ENCODE peak calls at places on chromosome 19, in seven cellular contexts. One of them, this sample, is unnamed.

GRCh38 chr19:49520705-49521319 is 7.0 kb upstream of the RCN3 start:
- DNase-seq in spleen: peak
- DNase-seq in keratinocyte: no peak
- DNase-seq in GM20000: no peak
- DNase-seq in CD4-positive, alpha-beta T cell: no peak
- DNase-seq in heart right ventricle: peak
- DNase-seq in glutamatergic neuron: no peak
- DNase-seq in this sample: no peak

GRCh38 chr19:48795855-48796142 is 15.0 kb downstream of the BCAT2 start:
- DNase-seq in spleen: no peak
- DNase-seq in heart right ventricle: peak
- DNase-seq in keratinocyte: no peak
- DNase-seq in GM20000: peak
- DNase-seq in glutamatergic neuron: no peak
- DNase-seq in CD4-positive, alpha-beta T cell: no peak
- DNase-seq in this sample: peak

GRCh38 chr19:43416951-43417623 is 2.4 kb downstream of the TEX101 start:
- DNase-seq in heart right ventricle: no peak
- DNase-seq in glutamatergic neuron: no peak
- DNase-seq in CD4-positive, alpha-beta T cell: no peak
- DNase-seq in spleen: no peak
- DNase-seq in GM20000: no peak
- DNase-seq in keratinocyte: no peak
- DNase-seq in this sample: no peak

GRCh38 chr19:13053761-13054604 is 48.7 kb downstream of the LYL1 start:
- DNase-seq in spleen: no peak
- DNase-seq in keratinocyte: no peak
- DNase-seq in glutamatergic neuron: peak
- DNase-seq in GM20000: no peak
- DNase-seq in CD4-positive, alpha-beta T cell: no peak
- DNase-seq in heart right ventricle: peak
- DNase-seq in this sample: peak

GRCh38 chr19:46390121-46390858 is 23.1 kb downstream of the CCDC8 start:
- DNase-seq in GM20000: no peak
- DNase-seq in CD4-positive, alpha-beta T cell: no peak
- DNase-seq in heart right ventricle: no peak
- DNase-seq in glutamatergic neuron: no peak
- DNase-seq in spleen: peak
- DNase-seq in keratinocyte: no peak
- DNase-seq in this sample: peak

GRCh38 chr19:37933965-37934364 is 27.0 kb downstream of the SIPA1L3 start:
- DNase-seq in keratinocyte: no peak
- DNase-seq in glutamatergic neuron: peak
- DNase-seq in CD4-positive, alpha-beta T cell: no peak
- DNase-seq in spleen: peak
- DNase-seq in GM20000: no peak
- DNase-seq in heart right ventricle: peak
- DNase-seq in this sample: peak

GRCh38 chr19:55611300-55611982 is 6.0 kb downstream of the ZNF865 start:
- DNase-seq in keratinocyte: no peak
- DNase-seq in glutamatergic neuron: no peak
- DNase-seq in GM20000: no peak
- DNase-seq in spleen: no peak
- DNase-seq in heart right ventricle: no peak
- DNase-seq in CD4-positive, alpha-beta T cell: no peak
- DNase-seq in this sample: no peak

GRCh38 chr19:33646306-33646705 is 24.6 kb downstream of the CHST8 start:
- DNase-seq in GM20000: no peak
- DNase-seq in heart right ventricle: no peak
- DNase-seq in spleen: peak
- DNase-seq in glutamatergic neuron: no peak
- DNase-seq in keratinocyte: no peak
- DNase-seq in CD4-positive, alpha-beta T cell: no peak
- DNase-seq in this sample: no peak

GRCh38 chr19:58372311-58373133 is 8.3 kb downstream of the ZNF837 start:
- DNase-seq in glutamatergic neuron: no peak
- DNase-seq in keratinocyte: no peak
- DNase-seq in CD4-positive, alpha-beta T cell: no peak
- DNase-seq in heart right ventricle: no peak
- DNase-seq in spleen: peak
- DNase-seq in GM20000: no peak
- DNase-seq in this sample: no peak

GRCh38 chr19:726993-727956 is 18.5 kb downstream of the PALM start:
- DNase-seq in spleen: no peak
- DNase-seq in heart right ventricle: no peak
- DNase-seq in CD4-positive, alpha-beta T cell: no peak
- DNase-seq in keratinocyte: no peak
- DNase-seq in glutamatergic neuron: no peak
- DNase-seq in GM20000: no peak
- DNase-seq in this sample: peak

GRCh38 chr19:48724796-48725753 is 5.5 kb upstream of the MAMSTR start:
- DNase-seq in keratinocyte: peak
- DNase-seq in spleen: no peak
- DNase-seq in heart right ventricle: no peak
- DNase-seq in CD4-positive, alpha-beta T cell: no peak
- DNase-seq in glutamatergic neuron: no peak
- DNase-seq in GM20000: peak
- DNase-seq in this sample: no peak

GRCh38 chr19:34505321-34506025 is 23.9 kb downstream of the WTIP start:
- DNase-seq in keratinocyte: no peak
- DNase-seq in spleen: no peak
- DNase-seq in glutamatergic neuron: no peak
- DNase-seq in GM20000: no peak
- DNase-seq in heart right ventricle: no peak
- DNase-seq in CD4-positive, alpha-beta T cell: no peak
- DNase-seq in this sample: no peak

GRCh38 chr19:30070198-30070969 is 128.3 kb downstream of the URI1 start:
- DNase-seq in keratinocyte: no peak
- DNase-seq in glutamatergic neuron: peak
- DNase-seq in CD4-positive, alpha-beta T cell: no peak
- DNase-seq in GM20000: no peak
- DNase-seq in heart right ventricle: no peak
- DNase-seq in spleen: peak
- DNase-seq in this sample: peak

GRCh38 chr19:19402656-19403372 is 2.7 kb upstream of the GATAD2A start:
- DNase-seq in heart right ventricle: no peak
- DNase-seq in CD4-positive, alpha-beta T cell: no peak
- DNase-seq in GM20000: no peak
- DNase-seq in glutamatergic neuron: no peak
- DNase-seq in keratinocyte: no peak
- DNase-seq in spleen: peak
- DNase-seq in this sample: peak

GRCh38 chr19:48990400-48990799 is 2.7 kb downstream of the GYS1 start:
- DNase-seq in spleen: no peak
- DNase-seq in heart right ventricle: no peak
- DNase-seq in GM20000: no peak
- DNase-seq in CD4-positive, alpha-beta T cell: no peak
- DNase-seq in glutamatergic neuron: no peak
- DNase-seq in keratinocyte: no peak
- DNase-seq in this sample: no peak

GRCh38 chr19:30781519-30781918 is 409.3 kb downstream of the ZNF536 start:
- DNase-seq in GM20000: no peak
- DNase-seq in glutamatergic neuron: no peak
- DNase-seq in CD4-positive, alpha-beta T cell: no peak
- DNase-seq in heart right ventricle: peak
- DNase-seq in keratinocyte: no peak
- DNase-seq in spleen: no peak
- DNase-seq in this sample: no peak

GRCh38 chr19:8567522-8568172 is 9.6 kb downstream of the MYO1F start:
- DNase-seq in CD4-positive, alpha-beta T cell: no peak
- DNase-seq in keratinocyte: no peak
- DNase-seq in glutamatergic neuron: no peak
- DNase-seq in spleen: peak
- DNase-seq in GM20000: no peak
- DNase-seq in heart right ventricle: peak
- DNase-seq in this sample: no peak

GRCh38 chr19:35316560-35316959 is 12.4 kb upstream of the CD22 start:
- DNase-seq in keratinocyte: no peak
- DNase-seq in spleen: no peak
- DNase-seq in CD4-positive, alpha-beta T cell: no peak
- DNase-seq in glutamatergic neuron: no peak
- DNase-seq in GM20000: no peak
- DNase-seq in heart right ventricle: no peak
- DNase-seq in this sample: no peak

GRCh38 chr19:41328157-41328817 is 18.3 kb downstream of the CCDC97 start:
- DNase-seq in keratinocyte: no peak
- DNase-seq in CD4-positive, alpha-beta T cell: no peak
- DNase-seq in heart right ventricle: no peak
- DNase-seq in glutamatergic neuron: no peak
- DNase-seq in GM20000: peak
- DNase-seq in spleen: peak
- DNase-seq in this sample: no peak

DNA sequence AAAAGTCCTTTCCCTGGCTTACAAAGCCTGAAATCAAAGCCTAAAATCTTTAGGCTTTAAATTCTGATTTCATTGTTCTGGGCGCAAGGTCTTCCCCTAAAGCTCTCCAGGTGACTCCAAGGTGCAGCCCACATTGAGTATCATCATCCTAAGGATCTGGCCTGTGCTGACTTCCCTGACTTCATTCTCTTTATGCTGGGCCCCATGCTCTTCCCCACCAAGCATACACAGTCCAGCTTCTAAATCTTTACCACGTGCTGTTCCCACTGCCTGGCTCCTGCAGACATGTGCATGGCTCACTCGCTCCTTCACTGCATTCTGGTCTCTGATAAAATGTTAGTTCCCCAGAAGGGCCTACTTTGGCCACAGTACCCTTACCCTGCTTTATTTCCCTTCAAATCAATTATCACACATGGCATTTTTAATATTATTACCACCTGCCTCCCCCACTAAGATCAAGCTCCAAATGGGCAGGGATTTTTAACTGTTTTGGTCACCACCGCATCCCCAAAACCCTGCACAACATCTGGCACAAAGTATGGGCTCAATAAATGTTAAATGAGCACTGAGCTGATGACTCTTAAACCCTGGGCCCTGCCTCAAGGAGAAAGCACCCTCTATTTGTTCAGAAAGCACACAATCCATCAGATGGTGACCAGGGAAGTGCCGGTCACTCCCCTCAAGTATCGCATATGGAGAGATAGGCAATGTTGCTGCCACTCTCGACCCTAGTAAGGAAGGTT is 3.3 kb downstream of the FBL start:
- DNase-seq in heart right ventricle: no peak
- DNase-seq in glutamatergic neuron: no peak
- DNase-seq in GM20000: no peak
- DNase-seq in spleen: no peak
- DNase-seq in CD4-positive, alpha-beta T cell: no peak
- DNase-seq in keratinocyte: no peak
- DNase-seq in this sample: no peak
- TF ChIP-seq CTCF in heart right ventricle: no peak
- TF ChIP-seq CTCF in glutamatergic neuron: no peak
- TF ChIP-seq CTCF in GM20000: no peak
- TF ChIP-seq CTCF in spleen: no peak
- TF ChIP-seq CTCF in CD4-positive, alpha-beta T cell: no peak
- TF ChIP-seq CTCF in keratinocyte: no peak
- TF ChIP-seq CTCF in this sample: no peak

GRCh38 chr19:10230904-10231623 is at the start of gene S1PR2:
- DNase-seq in GM20000: peak
- DNase-seq in heart right ventricle: peak
- DNase-seq in glutamatergic neuron: peak
- DNase-seq in CD4-positive, alpha-beta T cell: peak
- DNase-seq in spleen: peak
- DNase-seq in keratinocyte: no peak
- DNase-seq in this sample: peak
- TF ChIP-seq CTCF in GM20000: no peak
- TF ChIP-seq CTCF in heart right ventricle: no peak
- TF ChIP-seq CTCF in glutamatergic neuron: no peak
- TF ChIP-seq CTCF in CD4-positive, alpha-beta T cell: no peak
- TF ChIP-seq CTCF in spleen: no peak
- TF ChIP-seq CTCF in keratinocyte: no peak
- TF ChIP-seq CTCF in this sample: no peak

GRCh38 chr19:53612762-53613526 is 18.9 kb upstream of the DPRX start:
- DNase-seq in spleen: no peak
- DNase-seq in GM20000: no peak
- DNase-seq in heart right ventricle: no peak
- DNase-seq in keratinocyte: no peak
- DNase-seq in glutamatergic neuron: no peak
- DNase-seq in CD4-positive, alpha-beta T cell: no peak
- DNase-seq in this sample: no peak
- TF ChIP-seq CTCF in spleen: no peak
- TF ChIP-seq CTCF in GM20000: no peak
- TF ChIP-seq CTCF in heart right ventricle: no peak
- TF ChIP-seq CTCF in keratinocyte: no peak
- TF ChIP-seq CTCF in glutamatergic neuron: no peak
- TF ChIP-seq CTCF in CD4-positive, alpha-beta T cell: no peak
- TF ChIP-seq CTCF in this sample: no peak

GRCh38 chr19:14476307-14476662 is 1.1 kb upstream of the PTGER1 start:
- DNase-seq in GM20000: no peak
- DNase-seq in heart right ventricle: no peak
- DNase-seq in glutamatergic neuron: no peak
- DNase-seq in CD4-positive, alpha-beta T cell: no peak
- DNase-seq in spleen: no peak
- DNase-seq in keratinocyte: no peak
- DNase-seq in this sample: peak

GRCh38 chr19:14476663-14477401 is 1.7 kb upstream of the PTGER1 start:
- DNase-seq in CD4-positive, alpha-beta T cell: no peak
- DNase-seq in heart right ventricle: no peak
- DNase-seq in glutamatergic neuron: peak
- DNase-seq in GM20000: peak
- DNase-seq in keratinocyte: peak
- DNase-seq in spleen: no peak
- DNase-seq in this sample: peak

GRCh38 chr19:14474827-14475226 is 327 bp downstream of the PTGER1 start:
- DNase-seq in glutamatergic neuron: no peak
- DNase-seq in spleen: no peak
- DNase-seq in CD4-positive, alpha-beta T cell: no peak
- DNase-seq in keratinocyte: no peak
- DNase-seq in heart right ventricle: no peak
- DNase-seq in GM20000: peak
- DNase-seq in this sample: peak

GRCh38 chr19:14473915-14474578 is 1.1 kb downstream of the PTGER1 start:
- DNase-seq in spleen: no peak
- DNase-seq in CD4-positive, alpha-beta T cell: no peak
- DNase-seq in keratinocyte: no peak
- DNase-seq in heart right ventricle: no peak
- DNase-seq in glutamatergic neuron: peak
- DNase-seq in GM20000: peak
- DNase-seq in this sample: peak

DNA sequence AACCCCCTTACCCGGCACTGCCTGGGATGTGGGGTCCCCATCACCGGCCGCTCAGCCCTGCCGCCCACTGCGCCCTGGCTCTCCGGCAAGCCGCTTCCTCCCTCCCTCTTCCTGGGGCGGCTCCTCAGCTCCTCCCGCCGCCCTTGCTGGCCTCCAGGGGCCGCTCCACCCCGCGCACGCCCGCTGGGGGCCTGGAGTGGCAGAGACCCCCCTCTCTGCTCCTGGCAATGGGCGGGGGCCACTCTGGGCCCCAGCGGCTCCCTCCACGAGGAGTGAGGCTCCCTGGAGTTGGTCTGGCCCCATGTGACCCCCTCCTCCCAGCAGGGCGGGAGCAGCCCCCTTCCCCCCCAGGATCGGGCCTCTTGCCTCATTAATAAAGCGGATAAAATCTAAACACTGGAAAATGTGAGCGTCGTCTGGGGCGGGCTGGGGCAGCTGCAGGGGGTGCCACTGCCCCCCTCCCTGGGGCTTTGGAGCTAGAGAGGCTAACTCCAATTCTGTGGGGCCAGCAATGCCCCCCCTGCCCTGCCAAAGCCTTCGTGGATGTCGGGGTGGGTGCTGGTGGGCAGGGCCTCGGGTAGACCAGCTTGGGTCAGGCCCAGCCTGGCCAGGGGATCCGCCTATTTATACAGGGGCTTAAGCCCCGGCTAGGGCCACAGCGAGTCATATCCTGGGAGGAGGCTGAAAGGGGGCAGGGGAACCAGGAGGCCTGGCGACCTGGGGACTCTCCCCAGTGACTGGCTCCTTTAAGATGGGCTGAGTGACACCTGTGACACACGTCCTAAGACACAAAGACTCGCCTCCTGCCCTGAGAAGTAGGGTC is at the start of gene PTGER1:
- DNase-seq in glutamatergic neuron: peak
- DNase-seq in heart right ventricle: no peak
- DNase-seq in GM20000: peak
- DNase-seq in keratinocyte: no peak
- DNase-seq in spleen: no peak
- DNase-seq in CD4-positive, alpha-beta T cell: no peak
- DNase-seq in this sample: peak
- TF ChIP-seq CTCF in glutamatergic neuron: no peak
- TF ChIP-seq CTCF in heart right ventricle: peak
- TF ChIP-seq CTCF in GM20000: no peak
- TF ChIP-seq CTCF in keratinocyte: peak
- TF ChIP-seq CTCF in spleen: peak
- TF ChIP-seq CTCF in CD4-positive, alpha-beta T cell: peak
- TF ChIP-seq CTCF in this sample: peak